ENCODE peak calls at places on chromosomes 3 and 15, in seven cellular contexts. M is NCI-H2029; P is activated CD8-positive, alpha-beta memory T cell treated with anti-CD3 and anti-CD28 coated beads for 48 hours; W is fibroblast of lung; B is adrenal gland; H is GM03348; V is nephron progenitor cell. U is an unnamed sample.

GRCh38 chr3:125069452-125069851 is 13.7 kb upstream of the HEG1 start:
- DNase-seq in W (no peak), B (no peak), P (no peak), H (no peak), V (no peak), M (no peak), U (no peak)

GRCh38 chr3:156691920-156692319 is 17.5 kb downstream of the TIPARP start:
- DNase-seq in V (no peak), M (no peak), B (no peak), H (peak), W (peak), P (no peak), U (no peak)

GRCh38 chr3:189508784-189509489 is 122.3 kb upstream of the TP63 start:
- DNase-seq in B (no peak), M (no peak), H (no peak), W (no peak), P (no peak), V (no peak), U (no peak)

GRCh38 chr3:71369733-71370391 is 213.7 kb downstream of the FOXP1 start:
- DNase-seq in M (no peak), P (no peak), H (peak), B (no peak), V (no peak), W (peak), U (no peak)

GRCh38 chr15:79028411-79028964 is 62.1 kb downstream of the RASGRF1 start:
- DNase-seq in B (peak), V (peak), P (peak), H (peak), W (peak), M (no peak), U (peak)

GRCh38 chr3:78204977-78205376 is 1165.1 kb downstream of the ROBO2 start:
- DNase-seq in B (no peak), V (peak), H (peak), P (no peak), W (peak), M (no peak), U (peak)

GRCh38 chr3:139953131-139953910 is 18.3 kb downstream of the CLSTN2 start:
- DNase-seq in H (no peak), M (no peak), V (no peak), B (no peak), W (no peak), P (no peak), U (no peak)

GRCh38 chr15:40929730-40930429 is 740 bp downstream of the DLL4 start:
- DNase-seq in M (no peak), B (peak), V (peak), H (peak), P (no peak), W (peak), U (no peak)

GRCh38 chr15:68504721-68505090 is 72.7 kb upstream of the ITGA11 start:
- DNase-seq in W (no peak), H (no peak), M (no peak), V (no peak), P (no peak), B (no peak), U (no peak)

GRCh38 chr3:70871909-70872656 is 559.6 kb upstream of the MDFIC2 start:
- DNase-seq in B (peak), V (no peak), W (peak), M (no peak), H (peak), P (no peak), U (no peak)

GRCh38 chr15:70113304-70113700 is 15.6 kb upstream of the TLE3 start:
- DNase-seq in M (no peak), V (no peak), H (no peak), P (no peak), W (no peak), B (peak), U (no peak)

GRCh38 chr3:14440531-14441239 is 38.3 kb downstream of the SLC6A6 start:
- DNase-seq in H (peak), B (no peak), W (peak), V (peak), P (no peak), M (peak), U (peak)

GRCh38 chr3:147189016-147189415 is 217.3 kb downstream of the ZIC4 start:
- DNase-seq in H (no peak), B (no peak), V (no peak), M (no peak), W (peak), P (no peak), U (no peak)

GRCh38 chr3:187808466-187809291 is 63.4 kb upstream of the BCL6 start:
- DNase-seq in H (no peak), B (no peak), M (no peak), W (no peak), P (no peak), V (peak), U (no peak)

GRCh38 chr3:184296616-184297015 is 2.4 kb upstream of the PSMD2 start:
- DNase-seq in H (no peak), B (no peak), M (no peak), P (no peak), W (no peak), V (no peak), U (no peak)

GRCh38 chr15:32685576-32685975 is 32.2 kb upstream of the GREM1 start:
- DNase-seq in M (no peak), B (no peak), V (no peak), W (peak), P (no peak), H (peak), U (no peak)

GRCh38 chr15:72751751-72752455 is 31.7 kb downstream of the ADPGK start:
- DNase-seq in P (no peak), V (no peak), H (no peak), B (peak), W (peak), M (no peak), U (no peak)

GRCh38 chr3:192303235-192303634 is 424.1 kb downstream of the FGF12 start:
- DNase-seq in P (no peak), M (no peak), V (no peak), H (no peak), W (no peak), B (peak), U (peak)

GRCh38 chr3:23874359-23875120 is 42.2 kb downstream of the NKIRAS1 start:
- DNase-seq in B (no peak), P (no peak), V (no peak), M (no peak), H (peak), W (peak), U (no peak)

GRCh38 chr3:21464745-21465144 is 286.3 kb downstream of the ZNF385D start:
- DNase-seq in P (no peak), H (no peak), V (no peak), M (no peak), B (no peak), W (peak), U (no peak)

GRCh38 chr3:18556001-18556408 is 130.9 kb upstream of the SATB1 start:
- DNase-seq in V (no peak), B (no peak), P (no peak), M (no peak), W (no peak), H (no peak), U (no peak)

GRCh38 chr3:32815812-32816438 is 1.9 kb upstream of the TRIM71 start:
- DNase-seq in H (no peak), V (peak), B (no peak), W (no peak), M (no peak), P (no peak), U (no peak)

GRCh38 chr3:172868565-172869172 is 118.1 kb downstream of the ECT2 start:
- DNase-seq in V (no peak), B (no peak), W (no peak), P (no peak), H (no peak), M (peak), U (no peak)

GRCh38 chr3:197949191-197949766 is 711 bp upstream of the RPL35A start:
- DNase-seq in P (no peak), V (no peak), B (no peak), W (no peak), M (no peak), H (no peak), U (no peak)

GRCh38 chr3:50481992-50482391 is 21.4 kb downstream of the CACNA2D2 start:
- DNase-seq in B (no peak), M (no peak), V (peak), W (no peak), H (no peak), P (no peak), U (no peak)

GRCh38 chr15:69793436-69793782 is 304.3 kb downstream of the TLE3 start:
- DNase-seq in B (no peak), H (no peak), W (no peak), P (no peak), M (no peak), V (no peak), U (no peak)

GRCh38 chr15:69491051-69491505 is 38.5 kb downstream of the RPLP1 start:
- DNase-seq in P (no peak), V (no peak), B (peak), W (peak), M (no peak), H (peak), U (no peak)

GRCh38 chr3:148903022-148903442 is 37.9 kb downstream of the CPA3 start:
- DNase-seq in P (no peak), H (peak), M (no peak), W (peak), V (no peak), B (no peak), U (no peak)

GRCh38 chr15:72092011-72092410 is 25.9 kb downstream of the MYO9A start:
- DNase-seq in P (no peak), V (no peak), H (no peak), W (no peak), M (no peak), B (no peak), U (no peak)

GRCh38 chr3:168989396-168989795 is 674.1 kb downstream of the MECOM start:
- DNase-seq in M (no peak), W (peak), B (no peak), P (no peak), H (no peak), V (no peak), U (no peak)

GRCh38 chr15:95912280-95912625 is 418.2 kb upstream of the NR2F2 start:
- DNase-seq in B (no peak), M (no peak), V (no peak), P (no peak), H (no peak), W (no peak), U (no peak)

GRCh38 chr15:48330045-48330840 is 986 bp upstream of the DUT start:
- DNase-seq in B (no peak), V (no peak), H (peak), P (no peak), M (no peak), W (peak), U (no peak)

GRCh38 chr15:43749690-43750345 is 3.6 kb downstream of the PDIA3 start:
- DNase-seq in M (no peak), W (no peak), H (no peak), B (peak), V (no peak), P (no peak), U (no peak)

GRCh38 chr15:51368751-51369450 is 27.4 kb downstream of the GLDN start:
- DNase-seq in H (peak), B (no peak), P (no peak), V (no peak), M (no peak), W (peak), U (no peak)

GRCh38 chr3:46670000-46670890 is 23.2 kb downstream of the ALS2CL start:
- DNase-seq in M (no peak), H (no peak), P (no peak), B (peak), V (no peak), W (no peak), U (no peak)